ENCODE peak calls at places on chromosomes 3 and 15, in six cellular contexts. R is H9, C is neuronal stem cell, K is mesenchymal stem cell, F is mesendoderm, O is H1. I is an unnamed sample.

GRCh38 chr3:2517479-2518188 is 419.0 kb downstream of the CNTN4 start:
- DNase-seq in O (no peak), F (no peak), C (no peak), R (no peak), K (peak), I (no peak)

GRCh38 chr3:185630182-185630622 is 44.1 kb downstream of the SENP2 start:
- DNase-seq in F (no peak), K (peak), C (no peak), R (no peak), O (no peak), I (peak)

GRCh38 chr3:190183121-190183520 is 62.4 kb upstream of the P3H2 start:
- DNase-seq in R (no peak), K (peak), F (peak), C (peak), O (no peak), I (peak)

GRCh38 chr15:77838595-77838994 is 205.9 kb upstream of the LINGO1 start:
- DNase-seq in R (no peak), F (no peak), O (no peak), K (no peak), C (no peak), I (no peak)

GRCh38 chr15:69593981-69594966 is 141.7 kb downstream of the RPLP1 start:
- DNase-seq in F (no peak), O (no peak), C (no peak), R (peak), K (no peak), I (peak)

GRCh38 chr3:171055336-171056178 is 29.0 kb upstream of the SLC2A2 start:
- DNase-seq in R (no peak), K (peak), O (no peak), C (no peak), F (no peak), I (peak)

GRCh38 chr3:182138388-182138787 is 426.7 kb downstream of the SOX2 start:
- DNase-seq in F (no peak), R (no peak), C (no peak), K (no peak), O (no peak), I (no peak)

GRCh38 chr15:58473720-58474119 is 41.9 kb downstream of the LIPC start:
- DNase-seq in F (no peak), O (no peak), K (peak), C (no peak), R (no peak), I (peak)

GRCh38 chr3:134388748-134389485 is 14.7 kb upstream of the AMOTL2 start:
- DNase-seq in K (no peak), C (no peak), O (no peak), R (no peak), F (no peak), I (no peak)

GRCh38 chr3:188867691-188868090 is 304.1 kb upstream of the TPRG1 start:
- DNase-seq in F (no peak), O (no peak), K (no peak), R (no peak), C (no peak), I (no peak)

GRCh38 chr15:27486036-27486435 is 515.1 kb downstream of the GABRG3 start:
- DNase-seq in O (no peak), K (no peak), F (no peak), R (no peak), C (no peak), I (no peak)

GRCh38 chr15:95784508-95784907 is 546.0 kb upstream of the NR2F2 start:
- DNase-seq in C (no peak), K (no peak), R (no peak), F (no peak), O (no peak), I (no peak)

GRCh38 chr3:5638550-5638949 is 451.0 kb downstream of the EDEM1 start:
- DNase-seq in K (no peak), R (no peak), F (no peak), C (no peak), O (no peak), I (no peak)

GRCh38 chr3:128681277-128681829 is 30.7 kb upstream of the RPN1 start:
- DNase-seq in C (no peak), K (no peak), F (no peak), O (no peak), R (no peak), I (no peak)
- H2BK5ac ChIP-seq in C (peak), K (no peak), F (peak), O (peak), R (no peak), I (peak)

GRCh38 chr3:55066406-55067128 is 138.7 kb upstream of the LRTM1 start:
- DNase-seq in F (peak), O (no peak), K (peak), C (no peak), R (no peak), I (peak)
- H4K8ac ChIP-seq in F (no peak), O (no peak), K (no peak), C (no peak), R (no peak), I (no peak)

GRCh38 chr3:122443090-122443489 is 27.2 kb upstream of the WDR5B start:
- DNase-seq in C (no peak), R (peak), O (peak), K (no peak), F (peak), I (no peak)
- H2BK5ac ChIP-seq in C (no peak), R (no peak), O (no peak), K (no peak), F (no peak), I (no peak)

GRCh38 chr15:35320158-35320780 is 225.7 kb downstream of the DPH6 start:
- DNase-seq in F (no peak), C (no peak), K (no peak), O (no peak), R (no peak), I (no peak)
- H4K8ac ChIP-seq in F (no peak), C (no peak), K (no peak), O (no peak), R (no peak), I (no peak)

I was measured in IMR-90.